ENCODE peak calls at places on chromosome 12, in four cellular contexts. B is RWPE2; Z is CD8-positive, alpha-beta memory T cell; Y is endothelial cell. U is an unnamed sample.

GRCh38 chr12:25438638-25439037 is 114.4 kb downstream of the LMNTD1 start:
- DNase-seq in Z (no peak), B (no peak), Y (no peak), U (no peak)

GRCh38 chr12:95424271-95424994 is 49.5 kb upstream of the METAP2 start:
- DNase-seq in Z (no peak), Y (no peak), B (no peak), U (no peak)

GRCh38 chr12:43289412-43289811 is 262.6 kb downstream of the ADAMTS20 start:
- DNase-seq in B (no peak), Z (no peak), Y (no peak), U (no peak)

GRCh38 chr12:13000616-13000934 is 510 bp upstream of the HEBP1 start:
- DNase-seq in Z (no peak), B (no peak), Y (no peak), U (no peak)

GRCh38 chr12:6154730-6155459 is 30.4 kb upstream of the VWF start:
- DNase-seq in Y (no peak), Z (no peak), B (no peak), U (no peak)

GRCh38 chr12:80400591-80400991 is 43.4 kb upstream of the PTPRQ start:
- DNase-seq in Z (no peak), B (peak; percentile 39), Y (no peak), U (no peak)

GRCh38 chr12:124560519-124560918 is 6.9 kb downstream of the NCOR2 start:
- DNase-seq in B (no peak), Z (no peak), Y (no peak), U (no peak)

GRCh38 chr12:120960657-120961056 is 17.7 kb upstream of the HNF1A start:
- DNase-seq in Z (no peak), B (no peak), Y (no peak), U (no peak)

GRCh38 chr12:124914392-124915248 is at the start of gene UBC:
- DNase-seq in Z (peak; percentile 94), Y (peak; percentile 87), B (peak; percentile 86), U (peak; percentile 82)

GRCh38 chr12:32032205-32032810 is 73.1 kb downstream of the RESF1 start:
- DNase-seq in Z (no peak), Y (no peak), B (no peak), U (no peak)

GRCh38 chr12:549476-550082 is 89.8 kb downstream of the B4GALNT3 start:
- DNase-seq in Y (no peak), Z (no peak), B (peak; percentile 44), U (no peak)

GRCh38 chr12:88650715-88651114 is 70.4 kb upstream of the KITLG start:
- DNase-seq in B (no peak), Z (no peak), Y (no peak), U (no peak)

GRCh38 chr12:117857632-117858274 is 111.0 kb downstream of the KSR2 start:
- DNase-seq in Y (peak; percentile 71), B (no peak), Z (peak; percentile 12), U (peak; percentile 27)

GRCh38 chr12:104286538-104287482 is 16.7 kb upstream of the EID3 start:
- DNase-seq in Y (peak; percentile 79), B (peak; percentile 91), Z (peak; percentile 88), U (peak; percentile 98)

GRCh38 chr12:132162508-132163031 is 18.3 kb downstream of the NOC4L start:
- DNase-seq in Z (peak; percentile 33), Y (no peak), B (no peak), U (no peak)

GRCh38 chr12:112115259-112116045 is 6.9 kb upstream of the NAA25 start:
- DNase-seq in Z (no peak), Y (no peak), B (no peak), U (no peak)

GRCh38 chr12:116236986-116237385 is 40.5 kb downstream of the MED13L start:
- DNase-seq in B (no peak), Y (no peak), Z (no peak), U (no peak)

GRCh38 chr12:87985069-87985675 is 44.0 kb downstream of the C12orf50 start:
- DNase-seq in B (no peak), Y (no peak), Z (no peak), U (no peak)

GRCh38 chr12:31506907-31507306 is 84.0 kb downstream of the DENND5B start:
- DNase-seq in B (no peak), Y (no peak), Z (no peak), U (no peak)

GRCh38 chr12:65999564-66000280 is 130.8 kb downstream of the LLPH start:
- DNase-seq in Y (no peak), Z (no peak), B (peak; percentile 74), U (no peak)

GRCh38 chr12:39915249-39915648 is 190.6 kb downstream of the SLC2A13 start:
- DNase-seq in Y (no peak), B (no peak), Z (no peak), U (no peak)